ENCODE peak calls at places on chromosomes 4 and X, in five cellular contexts. One of them, this sample, is unnamed.

GRCh38 chr4:135838889-135839288 is 1637.3 kb upstream of the PABPC4L start:
- DNase-seq in astrocyte: peak; percentile 38
- DNase-seq in GM20000: no peak
- DNase-seq in dorsolateral prefrontal cortex: peak; percentile 36
- DNase-seq in fibroblast of pulmonary artery: peak; percentile 28
- DNase-seq in this sample: no peak

GRCh38 chr4:66300336-66300934 is 630.1 kb upstream of the EPHA5 start:
- DNase-seq in fibroblast of pulmonary artery: no peak
- DNase-seq in dorsolateral prefrontal cortex: no peak
- DNase-seq in astrocyte: no peak
- DNase-seq in GM20000: no peak
- DNase-seq in this sample: no peak

GRCh38 chr4:186074189-186074588 is 5.2 kb downstream of the TLR3 start:
- DNase-seq in dorsolateral prefrontal cortex: peak; percentile 37
- DNase-seq in fibroblast of pulmonary artery: no peak
- DNase-seq in astrocyte: no peak
- DNase-seq in GM20000: no peak
- DNase-seq in this sample: no peak

GRCh38 chr4:182699825-182700224 is 217.4 kb downstream of the DCTD start:
- DNase-seq in dorsolateral prefrontal cortex: no peak
- DNase-seq in GM20000: no peak
- DNase-seq in fibroblast of pulmonary artery: peak; percentile 30
- DNase-seq in astrocyte: no peak
- DNase-seq in this sample: no peak

GRCh38 chr4:183413562-183414200 is 30.8 kb upstream of the CDKN2AIP start:
- DNase-seq in astrocyte: no peak
- DNase-seq in GM20000: no peak
- DNase-seq in dorsolateral prefrontal cortex: peak; percentile 30
- DNase-seq in fibroblast of pulmonary artery: no peak
- DNase-seq in this sample: no peak

GRCh38 chr4:153438916-153439756 is 27.0 kb upstream of the TMEM131L start:
- DNase-seq in dorsolateral prefrontal cortex: no peak
- DNase-seq in fibroblast of pulmonary artery: no peak
- DNase-seq in astrocyte: no peak
- DNase-seq in GM20000: peak; percentile 42
- DNase-seq in this sample: peak; percentile 76

GRCh38 chr4:10619220-10619619 is 65.3 kb downstream of the CLNK start:
- DNase-seq in GM20000: no peak
- DNase-seq in astrocyte: peak; percentile 83
- DNase-seq in dorsolateral prefrontal cortex: no peak
- DNase-seq in fibroblast of pulmonary artery: peak; percentile 14
- DNase-seq in this sample: no peak

GRCh38 chr4:177566691-177567090 is 124.5 kb upstream of the AGA start:
- DNase-seq in fibroblast of pulmonary artery: no peak
- DNase-seq in GM20000: no peak
- DNase-seq in dorsolateral prefrontal cortex: no peak
- DNase-seq in astrocyte: no peak
- DNase-seq in this sample: no peak

GRCh38 chr4:111855308-111855707 is 289.9 kb upstream of the FAM241A start:
- DNase-seq in astrocyte: no peak
- DNase-seq in GM20000: no peak
- DNase-seq in fibroblast of pulmonary artery: no peak
- DNase-seq in dorsolateral prefrontal cortex: no peak
- DNase-seq in this sample: no peak

GRCh38 chr4:111849726-111850284 is 295.4 kb upstream of the FAM241A start:
- DNase-seq in astrocyte: peak; percentile 0
- DNase-seq in GM20000: no peak
- DNase-seq in fibroblast of pulmonary artery: no peak
- DNase-seq in dorsolateral prefrontal cortex: no peak
- DNase-seq in this sample: no peak

GRCh38 chr4:111854494-111855087 is 290.7 kb upstream of the FAM241A start:
- DNase-seq in dorsolateral prefrontal cortex: no peak
- DNase-seq in astrocyte: peak; percentile 3
- DNase-seq in GM20000: peak; percentile 6
- DNase-seq in fibroblast of pulmonary artery: peak; percentile 59
- DNase-seq in this sample: peak; percentile 37
- TF ChIP-seq CTCF in dorsolateral prefrontal cortex: peak; percentile 74
- TF ChIP-seq CTCF in astrocyte: peak; percentile 71
- TF ChIP-seq CTCF in GM20000: peak; percentile 41
- TF ChIP-seq CTCF in fibroblast of pulmonary artery: peak; percentile 68
- TF ChIP-seq CTCF in this sample: peak; percentile 53

DNA sequence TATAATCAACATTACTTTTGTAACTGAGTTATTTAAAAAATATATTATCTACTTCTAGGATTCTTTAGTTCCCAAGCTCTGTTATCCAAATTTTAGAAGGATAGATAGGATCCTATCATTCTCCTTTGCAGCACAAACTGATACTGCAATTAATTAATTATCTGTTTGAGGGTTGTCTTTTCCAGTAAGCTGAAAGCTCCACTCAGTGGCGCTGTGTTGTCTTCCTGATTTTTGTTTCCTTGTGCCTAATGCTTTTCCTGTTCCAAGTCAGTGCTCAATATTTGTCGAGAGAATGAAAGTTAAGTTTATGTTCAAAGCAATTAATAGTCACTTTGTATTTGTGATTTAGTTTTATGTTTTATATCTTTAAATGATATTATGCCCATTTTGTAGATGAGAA is 107.4 kb upstream of the ANK2 start:
- DNase-seq in dorsolateral prefrontal cortex: no peak
- DNase-seq in fibroblast of pulmonary artery: no peak
- DNase-seq in astrocyte: no peak
- DNase-seq in GM20000: no peak
- DNase-seq in this sample: no peak
- TF ChIP-seq CTCF in dorsolateral prefrontal cortex: peak; percentile 44
- TF ChIP-seq CTCF in fibroblast of pulmonary artery: peak; percentile 3
- TF ChIP-seq CTCF in astrocyte: no peak
- TF ChIP-seq CTCF in GM20000: no peak
- TF ChIP-seq CTCF in this sample: no peak

GRCh38 chr4:46653842-46654241 is 255.2 kb downstream of the COX7B2 start:
- DNase-seq in GM20000: no peak
- DNase-seq in fibroblast of pulmonary artery: no peak
- DNase-seq in dorsolateral prefrontal cortex: no peak
- DNase-seq in astrocyte: no peak
- DNase-seq in this sample: no peak

GRCh38 chr4:46645092-46645491 is 255.2 kb upstream of the GABRA2 start:
- DNase-seq in astrocyte: no peak
- DNase-seq in fibroblast of pulmonary artery: no peak
- DNase-seq in GM20000: no peak
- DNase-seq in dorsolateral prefrontal cortex: no peak
- DNase-seq in this sample: no peak

GRCh38 chr4:46649390-46649789 is 259.5 kb upstream of the GABRA2 start:
- DNase-seq in fibroblast of pulmonary artery: peak; percentile 4
- DNase-seq in astrocyte: no peak
- DNase-seq in dorsolateral prefrontal cortex: no peak
- DNase-seq in GM20000: no peak
- DNase-seq in this sample: no peak

DNA sequence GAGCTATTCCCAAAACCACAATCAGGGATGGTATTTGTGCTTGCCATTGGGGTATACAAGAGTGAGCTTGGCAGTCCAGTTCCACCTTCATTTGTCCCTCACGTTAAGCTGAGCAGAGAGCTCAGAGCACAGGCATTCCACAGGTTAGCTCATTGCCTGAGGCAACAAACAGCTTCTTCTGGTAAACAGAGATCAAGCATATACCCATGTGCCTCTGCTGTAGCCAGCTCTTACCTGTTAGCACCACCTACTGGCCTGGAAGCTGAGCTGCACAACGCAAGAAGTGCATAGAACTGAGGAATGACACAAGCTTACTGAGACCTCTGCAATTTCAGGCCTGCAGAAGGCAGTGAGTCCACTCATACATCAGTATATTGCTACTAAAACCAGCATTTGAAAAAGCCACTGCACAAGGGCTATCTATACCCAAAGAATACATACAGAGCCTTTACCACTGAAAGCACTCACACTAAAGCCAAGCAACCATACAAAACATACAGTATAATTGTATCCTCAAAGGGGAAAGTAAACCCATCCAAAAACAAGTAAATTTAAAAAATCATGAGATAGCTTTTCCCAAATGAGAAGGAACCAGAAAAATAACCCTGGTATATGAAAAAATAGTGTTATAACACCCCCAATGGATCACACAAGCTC is 258.3 kb upstream of the GABRA2 start:
- DNase-seq in GM20000: peak; percentile 21
- DNase-seq in astrocyte: no peak
- DNase-seq in fibroblast of pulmonary artery: peak; percentile 72
- DNase-seq in dorsolateral prefrontal cortex: no peak
- DNase-seq in this sample: peak; percentile 66
- TF ChIP-seq CTCF in GM20000: peak; percentile 68
- TF ChIP-seq CTCF in astrocyte: peak; percentile 35
- TF ChIP-seq CTCF in fibroblast of pulmonary artery: peak; percentile 83
- TF ChIP-seq CTCF in dorsolateral prefrontal cortex: no peak
- TF ChIP-seq CTCF in this sample: peak; percentile 81

DNA sequence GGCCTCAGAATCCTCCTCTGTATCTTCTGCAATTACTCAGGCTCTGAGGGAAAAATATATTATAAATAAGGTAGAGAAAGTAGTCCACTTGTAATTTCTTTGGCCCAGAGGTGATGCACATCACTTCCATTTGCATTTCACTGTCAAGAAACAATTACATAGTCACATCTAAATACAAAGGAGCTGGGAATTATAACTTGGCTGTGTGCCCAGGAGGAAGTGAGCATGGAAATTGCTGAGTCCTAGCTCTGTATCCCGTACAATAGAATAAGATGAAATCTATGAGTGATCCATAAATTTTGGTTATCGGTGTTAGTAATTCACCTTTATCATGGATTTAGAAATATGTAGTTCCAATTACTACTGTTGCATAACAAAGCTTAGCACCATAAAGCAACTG is 241.5 kb upstream of the GALNT7 start:
- DNase-seq in dorsolateral prefrontal cortex: no peak
- DNase-seq in GM20000: no peak
- DNase-seq in astrocyte: no peak
- DNase-seq in fibroblast of pulmonary artery: no peak
- DNase-seq in this sample: no peak
- TF ChIP-seq CTCF in dorsolateral prefrontal cortex: no peak
- TF ChIP-seq CTCF in GM20000: no peak
- TF ChIP-seq CTCF in astrocyte: no peak
- TF ChIP-seq CTCF in fibroblast of pulmonary artery: no peak
- TF ChIP-seq CTCF in this sample: no peak

GRCh38 chr4:99430106-99430505 is 5.0 kb downstream of the ADH7 start:
- DNase-seq in fibroblast of pulmonary artery: no peak
- DNase-seq in dorsolateral prefrontal cortex: no peak
- DNase-seq in astrocyte: no peak
- DNase-seq in GM20000: no peak
- DNase-seq in this sample: no peak
- TF ChIP-seq CTCF in fibroblast of pulmonary artery: no peak
- TF ChIP-seq CTCF in dorsolateral prefrontal cortex: no peak
- TF ChIP-seq CTCF in astrocyte: no peak
- TF ChIP-seq CTCF in GM20000: no peak
- TF ChIP-seq CTCF in this sample: no peak

GRCh38 chr4:151866266-151866918 is 105.6 kb upstream of the GATB start:
- DNase-seq in fibroblast of pulmonary artery: peak; percentile 2
- DNase-seq in dorsolateral prefrontal cortex: no peak
- DNase-seq in GM20000: no peak
- DNase-seq in astrocyte: peak; percentile 41
- DNase-seq in this sample: no peak
- TF ChIP-seq CTCF in fibroblast of pulmonary artery: no peak
- TF ChIP-seq CTCF in dorsolateral prefrontal cortex: no peak
- TF ChIP-seq CTCF in GM20000: no peak
- TF ChIP-seq CTCF in astrocyte: no peak
- TF ChIP-seq CTCF in this sample: no peak

DNA sequence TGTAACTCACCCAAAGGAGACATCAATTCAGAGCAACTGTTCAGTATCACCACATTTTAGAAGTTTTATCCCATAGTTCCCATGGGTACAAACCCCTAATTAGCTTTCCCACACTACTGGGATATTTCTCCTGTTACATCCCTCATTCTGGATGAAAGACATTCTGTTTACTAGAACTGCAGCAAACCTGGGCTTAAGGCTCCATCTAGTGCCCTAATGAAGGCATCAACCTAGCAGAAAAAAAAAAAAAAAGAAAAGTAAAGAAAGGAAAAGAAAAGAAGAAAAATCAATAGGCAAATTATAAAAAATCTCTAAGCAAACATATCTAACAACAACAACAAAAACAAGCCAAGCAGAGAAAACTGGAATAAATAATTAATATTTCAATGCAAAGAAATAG is 133.7 kb upstream of the CPXCR1 start:
- DNase-seq in dorsolateral prefrontal cortex: no peak
- DNase-seq in fibroblast of pulmonary artery: peak; percentile 46
- DNase-seq in astrocyte: no peak
- DNase-seq in GM20000: no peak
- DNase-seq in this sample: no peak
- TF ChIP-seq CTCF in dorsolateral prefrontal cortex: peak; percentile 49
- TF ChIP-seq CTCF in fibroblast of pulmonary artery: peak; percentile 41
- TF ChIP-seq CTCF in astrocyte: peak; percentile 32
- TF ChIP-seq CTCF in GM20000: no peak
- TF ChIP-seq CTCF in this sample: no peak

DNA sequence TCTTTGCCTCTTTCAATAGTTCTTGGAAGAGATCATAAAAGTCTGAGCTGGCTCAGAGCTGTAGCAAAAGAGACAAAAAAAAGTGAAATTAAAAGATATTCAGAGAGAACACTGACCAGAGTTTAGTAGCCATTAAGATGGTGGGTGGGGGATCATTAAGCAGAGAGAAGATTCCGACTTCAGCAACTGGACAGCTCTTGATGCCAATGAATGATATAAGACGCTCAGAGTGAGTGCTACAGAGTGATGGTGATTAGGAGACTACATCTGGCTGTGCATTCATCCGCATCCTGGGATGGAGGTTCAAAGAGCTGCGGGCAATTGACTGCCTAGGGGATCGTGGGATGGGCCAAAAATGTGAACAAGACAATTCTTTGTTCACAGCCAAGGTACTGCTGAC is 178.5 kb downstream of the PACRGL start:
- DNase-seq in dorsolateral prefrontal cortex: no peak
- DNase-seq in fibroblast of pulmonary artery: no peak
- DNase-seq in GM20000: no peak
- DNase-seq in astrocyte: no peak
- DNase-seq in this sample: no peak
- TF ChIP-seq CTCF in dorsolateral prefrontal cortex: no peak
- TF ChIP-seq CTCF in fibroblast of pulmonary artery: no peak
- TF ChIP-seq CTCF in GM20000: no peak
- TF ChIP-seq CTCF in astrocyte: no peak
- TF ChIP-seq CTCF in this sample: no peak